ENCODE peak calls at places on chromosomes 6 and 20, in seven cellular contexts. G is A549, I is SK-N-SH, D is K562, U is GM12878, R is HepG2, V is H1. L is an unnamed sample.
A peak's percentile ranks its signal among the peaks of the same experiment; 100 is the strongest.

GRCh38 chr20:51118985-51119527 is 96.1 kb upstream of the KCNG1 start:
- DNase-seq in G (no peak), V (no peak), I (no peak), D (no peak), U (no peak), R (no peak), L (no peak)

GRCh38 chr20:48342822-48343513 is 484.8 kb downstream of the PREX1 start:
- DNase-seq in I (no peak), R (no peak), V (no peak), U (no peak), G (no peak), D (no peak), L (no peak)

GRCh38 chr6:164502838-164503237 is 806.6 kb downstream of the C6orf118 start:
- DNase-seq in G (no peak), V (no peak), U (peak; percentile 19), I (no peak), R (no peak), D (no peak), L (no peak)

GRCh38 chr6:108969776-108970175 is 121.6 kb downstream of the ARMC2 start:
- DNase-seq in I (no peak), G (no peak), D (no peak), R (no peak), V (no peak), U (no peak), L (no peak)

GRCh38 chr6:128738112-128738511 is 144.8 kb upstream of the LAMA2 start:
- DNase-seq in D (no peak), V (no peak), G (no peak), R (no peak), I (no peak), U (no peak), L (no peak)

GRCh38 chr6:101396552-101397173 is 3.2 kb downstream of the GRIK2 start:
- DNase-seq in R (peak; percentile 36), G (no peak), V (peak; percentile 81), I (no peak), D (peak; percentile 35), U (no peak), L (peak; percentile 64)

GRCh38 chr6:26454641-26455040 is 3.1 kb upstream of the BTN2A1 start:
- DNase-seq in D (no peak), I (no peak), G (no peak), R (no peak), V (no peak), U (no peak), L (peak; percentile 52)

GRCh38 chr20:60851826-60852704 is 400.0 kb upstream of the CDH4 start:
- DNase-seq in R (peak; percentile 8), V (peak; percentile 72), G (no peak), D (peak; percentile 12), I (peak; percentile 28), U (no peak), L (no peak)

GRCh38 chr6:55669133-55669532 is 90.1 kb upstream of the HMGCLL1 start:
- DNase-seq in G (no peak), R (no peak), V (no peak), I (no peak), U (no peak), D (no peak), L (no peak)

GRCh38 chr6:165219629-165220028 is 89.8 kb downstream of the C6orf118 start:
- DNase-seq in R (no peak), D (no peak), I (no peak), U (no peak), V (no peak), G (no peak), L (no peak)

GRCh38 chr6:51107769-51108203 is 289.1 kb downstream of the TFAP2B start:
- DNase-seq in U (no peak), I (no peak), G (no peak), R (no peak), D (no peak), V (no peak), L (no peak)

GRCh38 chr6:168320661-168321060 is 1.1 kb upstream of the DACT2 start:
- DNase-seq in R (no peak), V (no peak), G (no peak), U (no peak), D (no peak), I (no peak), L (no peak)

GRCh38 chr6:55993418-55993817 is 118.0 kb upstream of the BMP5 start:
- DNase-seq in G (no peak), R (no peak), D (no peak), I (no peak), U (no peak), V (no peak), L (no peak)

GRCh38 chr6:1378224-1379025 is 11.0 kb upstream of the FOXF2 start:
- DNase-seq in G (no peak), D (no peak), I (no peak), U (no peak), V (no peak), R (no peak), L (no peak)

GRCh38 chr20:44018684-44019637 is 104.3 kb downstream of the TOX2 start:
- DNase-seq in I (no peak), R (no peak), V (no peak), U (no peak), D (no peak), G (no peak), L (no peak)

GRCh38 chr6:6803180-6803978 is 214.9 kb downstream of the LY86 start:
- DNase-seq in G (no peak), V (no peak), R (no peak), D (no peak), I (no peak), U (no peak), L (no peak)

GRCh38 chr6:69064226-69064625 is 429.1 kb downstream of the ADGRB3 start:
- DNase-seq in U (no peak), R (no peak), D (no peak), I (no peak), G (no peak), V (no peak), L (no peak)

GRCh38 chr6:131197716-131198115 is 62.4 kb downstream of the AKAP7 start:
- DNase-seq in V (no peak), D (no peak), G (no peak), U (no peak), I (no peak), R (no peak), L (no peak)

GRCh38 chr20:48737463-48738093 is 90.2 kb downstream of the PREX1 start:
- DNase-seq in R (no peak), G (no peak), D (no peak), U (no peak), V (no peak), I (no peak), L (no peak)

GRCh38 chr6:34332255-34333198 is 59.9 kb downstream of the NUDT3 start:
- DNase-seq in G (no peak), V (no peak), U (no peak), R (no peak), I (no peak), D (no peak), L (no peak)

GRCh38 chr6:15722731-15723130 is 59.9 kb upstream of the DTNBP1 start:
- DNase-seq in D (no peak), U (no peak), G (no peak), V (no peak), R (no peak), I (no peak), L (no peak)
- H3K4me3 ChIP-seq in D (no peak overlapping the region), U (no peak overlapping the region), G (no peak overlapping the region), V (no peak overlapping the region), R (no peak overlapping the region), I (no peak overlapping the region), L (no peak overlapping the region)

DNA sequence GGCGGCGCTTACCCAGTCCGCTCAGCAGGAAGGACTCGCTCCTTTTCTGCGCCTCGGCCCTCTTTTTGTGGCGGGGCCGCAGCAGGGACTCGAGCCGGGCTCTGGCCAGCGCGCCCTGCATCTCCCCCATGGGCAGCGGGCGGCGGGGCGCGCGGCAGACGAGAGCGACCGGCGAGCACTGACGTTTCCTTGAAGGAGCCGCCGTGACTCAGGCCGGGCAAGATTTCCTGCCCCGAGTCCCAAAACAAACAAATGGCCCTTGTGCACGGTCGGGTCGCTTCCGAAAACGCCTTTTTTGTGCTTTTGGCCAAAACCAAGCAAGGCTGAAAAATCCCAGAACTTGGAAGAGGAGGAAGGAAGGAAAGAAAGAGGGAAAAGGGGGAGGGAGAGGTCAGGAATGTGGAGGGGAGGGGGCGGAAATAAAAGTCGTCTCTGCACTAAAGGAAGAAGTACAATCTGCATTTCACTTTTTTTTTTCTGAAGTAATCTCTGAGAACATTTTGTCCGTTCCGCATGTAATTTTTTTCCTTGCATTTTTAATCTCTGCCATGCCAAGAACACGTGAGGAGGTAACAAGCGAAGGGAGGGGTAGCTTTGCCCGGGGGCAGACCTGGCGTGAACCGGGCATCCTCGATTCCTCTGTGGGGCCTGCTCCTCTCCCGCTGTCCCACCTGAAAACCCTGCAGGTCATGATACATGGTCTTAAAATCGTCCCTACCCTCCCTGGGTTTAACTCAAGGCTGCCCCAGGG is 123.3 kb upstream of the SLC2A12 start:
- DNase-seq in D (peak; percentile 40), G (peak; percentile 34), U (no peak), V (peak; percentile 85), R (peak; percentile 43), I (peak; percentile 49), L (peak; percentile 78)
- TF ChIP-seq USF2 in D (no peak), G (no peak), U (no peak), V (no peak), R (no peak), I (no peak), L (peak; percentile 33)

DNA sequence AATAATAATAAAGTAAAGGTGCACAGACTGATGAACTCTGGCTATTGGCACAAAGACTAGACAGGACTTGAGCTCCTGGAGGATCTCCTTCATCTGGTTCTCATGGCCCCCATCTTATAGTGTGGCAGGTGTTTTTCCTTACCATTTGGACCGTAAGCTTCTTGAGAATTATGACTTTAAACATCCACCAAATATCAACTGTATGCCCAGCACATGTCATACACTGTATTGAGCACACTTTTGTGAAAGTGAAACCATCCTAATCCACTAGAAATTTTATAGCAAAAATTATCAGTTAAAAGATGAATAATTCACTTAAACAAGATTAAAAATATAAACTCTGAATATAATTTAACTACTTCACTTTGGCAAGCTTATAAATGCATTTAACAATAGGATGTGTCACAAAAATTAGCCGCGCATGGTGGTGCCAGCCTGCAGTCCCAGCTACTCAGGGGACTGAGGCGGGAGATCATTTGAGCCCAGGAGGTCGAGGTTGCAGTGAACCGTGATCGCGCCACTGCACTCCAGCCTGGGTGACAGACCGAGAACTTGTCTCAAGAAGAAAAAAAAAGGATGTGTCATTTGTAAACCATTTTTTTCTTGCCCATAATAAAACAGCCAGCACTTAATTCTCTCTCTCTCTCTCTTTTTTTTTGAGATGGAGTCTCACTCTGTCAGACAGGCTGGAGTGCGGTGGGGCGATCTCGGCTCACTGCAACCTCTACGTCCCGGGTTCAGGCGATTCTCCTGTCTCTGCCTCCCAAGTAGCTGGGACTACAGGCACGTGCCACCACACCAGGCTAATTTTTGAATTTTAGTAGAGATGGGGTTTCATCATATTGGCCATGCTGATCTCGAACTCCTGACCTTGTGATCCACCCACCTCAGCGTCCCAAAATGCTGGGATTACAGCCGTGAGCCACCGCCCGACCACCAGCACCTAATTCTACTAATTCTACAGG is 9.1 kb downstream of the HIVEP2 start:
- DNase-seq in D (no peak), V (no peak), I (no peak), U (no peak), R (no peak), G (no peak), L (no peak)
- H3K4me3 ChIP-seq in D (no peak overlapping the region), V (no peak overlapping the region), I (no peak overlapping the region), U (peak overlapping the region; percentile 34), R (no peak overlapping the region), G (no peak overlapping the region), L (no peak overlapping the region)

GRCh38 chr6:111576302-111576701 is 29.4 kb downstream of the TRAF3IP2 start:
- DNase-seq in D (no peak), G (no peak), R (no peak), V (no peak), U (no peak), I (no peak), L (peak; percentile 67)
- TF ChIP-seq USF2 in D (no peak), G (no peak), R (no peak), V (no peak), U (no peak), I (no peak), L (no peak)

L was measured in IMR-90.